ENCODE peak calls at places on chromosome 6, in seven cellular contexts. P is stimulated activated CD4-positive, alpha-beta T cell treated with anti-CD3 and anti-CD28 coated beads, Interleukin-12 subunit alpha, Interleukin-12 subunit beta, amount 100 ng/mL, for 4 hours; B is NAMALWA; I is activated gamma-delta T cell treated with Interleukin-2 at 50 U/mL for 16 hours; R is NCI-H2171 treated with DMSO at 0.1 percent for 48 hours; D is iris pigment epithelial cell; Y is non-pigmented ciliary epithelial cell. Q is an unnamed sample.

GRCh38 chr6:168320661-168321060 is 1.1 kb upstream of the DACT2 start:
- DNase-seq in P (no peak), B (no peak), I (no peak), R (no peak), D (no peak), Y (no peak), Q (no peak)

GRCh38 chr6:105402090-105402980 is 547 bp downstream of the PREP start:
- DNase-seq in P (no peak), B (peak; percentile 54), I (peak; percentile 22), R (peak; percentile 54), D (peak; percentile 51), Y (no peak), Q (peak; percentile 30)

GRCh38 chr6:153790881-153791473 is 248.1 kb upstream of the OPRM1 start:
- DNase-seq in P (no peak), B (peak; percentile 38), I (no peak), R (no peak), D (peak; percentile 41), Y (no peak), Q (no peak)

GRCh38 chr6:3770023-3770422 is 18.5 kb upstream of the PXDC1 start:
- DNase-seq in P (no peak), B (no peak), I (no peak), R (no peak), D (no peak), Y (no peak), Q (no peak)

GRCh38 chr6:42118162-42119001 is 24.0 kb downstream of the C6orf132 start:
- DNase-seq in P (no peak), B (no peak), I (no peak), R (no peak), D (no peak), Y (no peak), Q (no peak)

GRCh38 chr6:100176321-100176950 is 182.4 kb upstream of the MCHR2 start:
- DNase-seq in P (no peak), B (peak; percentile 32), I (no peak), R (no peak), D (peak; percentile 80), Y (no peak), Q (no peak)

GRCh38 chr6:166687538-166688259 is 60.6 kb upstream of the RPS6KA2 start:
- DNase-seq in P (no peak), B (no peak), I (no peak), R (no peak), D (no peak), Y (no peak), Q (no peak)

GRCh38 chr6:101079696-101080270 is 198.7 kb upstream of the ASCC3 start:
- DNase-seq in P (no peak), B (no peak), I (no peak), R (no peak), D (no peak), Y (no peak), Q (no peak)

GRCh38 chr6:150667977-150668716 is 68.5 kb downstream of the PLEKHG1 start:
- DNase-seq in P (no peak), B (no peak), I (no peak), R (no peak), D (peak; percentile 88), Y (peak; percentile 74), Q (no peak)

GRCh38 chr6:165049362-165049761 is 260.0 kb downstream of the C6orf118 start:
- DNase-seq in P (no peak), B (peak; percentile 79), I (no peak), R (peak; percentile 4), D (no peak), Y (no peak), Q (peak; percentile 7)

GRCh38 chr6:27669278-27669797 is 196.4 kb upstream of the ZNF184 start:
- DNase-seq in P (no peak), B (no peak), I (no peak), R (no peak), D (peak; percentile 37), Y (no peak), Q (no peak)

GRCh38 chr6:36769161-36769675 is 70.0 kb downstream of the CPNE5 start:
- DNase-seq in P (no peak), B (peak; percentile 34), I (no peak), R (no peak), D (peak; percentile 29), Y (no peak), Q (no peak)

GRCh38 chr6:130203370-130203769 is 19.4 kb downstream of the SAMD3 start:
- DNase-seq in P (no peak), B (no peak), I (no peak), R (no peak), D (no peak), Y (no peak), Q (no peak)

GRCh38 chr6:122482750-122483080 is 11.1 kb upstream of the SERINC1 start:
- DNase-seq in P (no peak), B (no peak), I (no peak), R (no peak), D (no peak), Y (no peak), Q (no peak)

GRCh38 chr6:30763155-30763617 is 18.8 kb upstream of the IER3 start:
- DNase-seq in P (no peak), B (no peak), I (no peak), R (no peak), D (no peak), Y (no peak), Q (no peak)

GRCh38 chr6:117265425-117266266 is at the start of gene VGLL2:
- DNase-seq in P (no peak), B (no peak), I (no peak), R (peak; percentile 35), D (peak; percentile 11), Y (no peak), Q (no peak)

GRCh38 chr6:108361312-108361932 is 66.6 kb downstream of the AFG1L start:
- DNase-seq in P (no peak), B (no peak), I (no peak), R (no peak), D (peak; percentile 19), Y (no peak), Q (no peak)

GRCh38 chr6:94130458-94130857 is 711.1 kb upstream of the EPHA7 start:
- DNase-seq in P (no peak), B (no peak), I (no peak), R (no peak), D (no peak), Y (no peak), Q (no peak)

GRCh38 chr6:85798934-85799490 is 156.3 kb upstream of the SYNCRIP start:
- DNase-seq in P (no peak), B (no peak), I (no peak), R (no peak), D (no peak), Y (no peak), Q (no peak)

GRCh38 chr6:21109421-21110178 is 484.0 kb upstream of the SOX4 start:
- DNase-seq in P (no peak), B (peak; percentile 8), I (no peak), R (no peak), D (peak; percentile 72), Y (peak; percentile 62), Q (no peak)

GRCh38 chr6:144786825-144787224 is 501.7 kb downstream of the UTRN start:
- DNase-seq in P (no peak), B (no peak), I (no peak), R (no peak), D (no peak), Y (no peak), Q (no peak)

GRCh38 chr6:132070356-132070755 is 119.2 kb upstream of the CCN2 start:
- DNase-seq in P (no peak), B (peak; percentile 56), I (no peak), R (no peak), D (no peak), Y (no peak), Q (no peak)

GRCh38 chr6:145699462-145699861 is 35.9 kb downstream of the EPM2A start:
- DNase-seq in P (no peak), B (no peak), I (no peak), R (no peak), D (peak; percentile 88), Y (peak; percentile 69), Q (no peak)

GRCh38 chr6:42618686-42619085 is 54.9 kb downstream of the UBR2 start:
- DNase-seq in P (no peak), B (no peak), I (no peak), R (no peak), D (peak; percentile 69), Y (peak; percentile 8), Q (no peak)